ENCODE peak calls at places on chromosome 11, in four cellular contexts. W, B, F and K are unnamed samples.

GRCh38 chr11:34052036-34052607 is 591 bp downstream of the CAPRIN1 start:
- DNase-seq in W (no peak), B (peak), F (peak), K (peak)

GRCh38 chr11:37333345-37333744 is 735.3 kb upstream of the RAG2 start:
- DNase-seq in W (no peak), B (no peak), F (no peak), K (no peak)

GRCh38 chr11:17747131-17747955 is 12.8 kb downstream of the KCNC1 start:
- DNase-seq in W (no peak), B (no peak), F (no peak), K (no peak)

GRCh38 chr11:121482231-121483129 is 29.7 kb upstream of the SORL1-AS1 start:
- DNase-seq in W (peak), B (no peak), F (peak), K (no peak)

GRCh38 chr11:76665172-76665571 is 5.4 kb downstream of the LRRC32 start:
- DNase-seq in W (no peak), B (no peak), F (no peak), K (no peak)

GRCh38 chr11:128036006-128036405 is 551.4 kb downstream of the ETS1 start:
- DNase-seq in W (no peak), B (no peak), F (no peak), K (no peak)

GRCh38 chr11:27237641-27238040 is 125.4 kb downstream of the CCDC34 start:
- DNase-seq in W (no peak), B (no peak), F (no peak), K (no peak)

GRCh38 chr11:120562806-120563425 is 51.4 kb downstream of the GRIK4 start:
- DNase-seq in W (no peak), B (no peak), F (no peak), K (no peak)

GRCh38 chr11:124536520-124536919 is 6.9 kb downstream of the OR8B12 start:
- DNase-seq in W (no peak), B (no peak), F (no peak), K (peak)

GRCh38 chr11:60912851-60913550 is 957 bp upstream of the TMEM109 start:
- DNase-seq in W (no peak), B (no peak), F (peak), K (no peak)

GRCh38 chr11:1478544-1478943 is 8.0 kb downstream of the MOB2 start:
- DNase-seq in W (no peak), B (no peak), F (no peak), K (no peak)

GRCh38 chr11:5605849-5606248 is 9.4 kb downstream of the TRIM6 start:
- DNase-seq in W (no peak), B (no peak), F (no peak), K (peak)

GRCh38 chr11:108754901-108755625 is 90.2 kb downstream of the DDX10 start:
- DNase-seq in W (no peak), B (no peak), F (peak), K (no peak)

GRCh38 chr11:44016129-44016528 is 31.7 kb upstream of the ACCSL start:
- DNase-seq in W (no peak), B (no peak), F (no peak), K (peak)

GRCh38 chr11:32435511-32435946 is at the start of gene WT1:
- DNase-seq in W (no peak), B (peak), F (no peak), K (no peak)

GRCh38 chr11:8382436-8383053 is 118.9 kb upstream of the LMO1 start:
- DNase-seq in W (no peak), B (no peak), F (no peak), K (peak)

GRCh38 chr11:17905477-17905876 is 107.4 kb downstream of the SERGEF start:
- DNase-seq in W (peak), B (no peak), F (no peak), K (no peak)

GRCh38 chr11:9136731-9137130 is 45.3 kb upstream of the SCUBE2 start:
- DNase-seq in W (no peak), B (no peak), F (no peak), K (no peak)

GRCh38 chr11:94507485-94507884 is 4.8 kb upstream of the C11orf97 start:
- DNase-seq in W (no peak), B (no peak), F (no peak), K (no peak)

DNA sequence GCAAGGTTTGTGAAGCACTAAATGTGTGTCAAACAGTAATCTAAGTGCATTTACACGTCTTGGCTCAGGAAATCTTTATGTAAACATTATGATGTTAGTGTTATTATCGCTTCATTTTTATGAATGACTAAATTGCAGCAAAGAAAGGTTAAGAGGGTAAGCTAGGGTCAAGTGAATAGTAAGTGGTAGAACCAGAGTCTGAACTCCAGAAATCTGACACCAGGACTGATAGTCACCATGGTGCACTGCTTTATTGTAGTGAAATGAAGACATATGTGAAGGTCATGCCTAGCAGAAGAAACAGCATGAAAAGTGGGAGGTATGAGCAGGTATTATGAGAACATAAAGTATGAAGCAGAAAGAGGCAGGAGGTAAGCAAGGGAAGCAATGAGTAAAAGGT is 368.7 kb upstream of the TENM4 start:
- DNase-seq in W (no peak), B (no peak), F (no peak), K (no peak)
- TF ChIP-seq FOS in W (no peak), B (no peak), F (no peak), K (no peak)

DNA sequence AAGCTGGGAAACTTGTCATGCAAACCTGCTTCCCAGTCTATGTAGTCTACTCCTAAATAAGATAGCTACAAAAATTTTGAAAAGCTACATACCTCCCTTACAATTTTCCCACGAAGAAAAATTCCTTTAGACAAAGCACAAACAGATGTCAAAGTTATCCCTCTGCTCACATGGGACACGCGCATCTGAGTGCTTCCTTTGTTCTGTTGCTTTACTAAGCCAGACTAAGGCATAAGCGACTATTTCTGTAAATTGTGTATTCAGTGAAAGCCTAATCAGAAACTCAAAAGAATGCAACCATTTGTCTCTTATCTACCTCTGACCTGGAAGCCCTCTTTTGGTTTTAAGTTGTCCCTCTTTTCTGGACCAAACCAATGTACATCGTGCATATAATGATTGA is 583.7 kb upstream of the B3GAT1 start:
- DNase-seq in W (no peak), B (no peak), F (no peak), K (no peak)
- TF ChIP-seq FOS in W (no peak), B (no peak), F (no peak), K (no peak)

DNA sequence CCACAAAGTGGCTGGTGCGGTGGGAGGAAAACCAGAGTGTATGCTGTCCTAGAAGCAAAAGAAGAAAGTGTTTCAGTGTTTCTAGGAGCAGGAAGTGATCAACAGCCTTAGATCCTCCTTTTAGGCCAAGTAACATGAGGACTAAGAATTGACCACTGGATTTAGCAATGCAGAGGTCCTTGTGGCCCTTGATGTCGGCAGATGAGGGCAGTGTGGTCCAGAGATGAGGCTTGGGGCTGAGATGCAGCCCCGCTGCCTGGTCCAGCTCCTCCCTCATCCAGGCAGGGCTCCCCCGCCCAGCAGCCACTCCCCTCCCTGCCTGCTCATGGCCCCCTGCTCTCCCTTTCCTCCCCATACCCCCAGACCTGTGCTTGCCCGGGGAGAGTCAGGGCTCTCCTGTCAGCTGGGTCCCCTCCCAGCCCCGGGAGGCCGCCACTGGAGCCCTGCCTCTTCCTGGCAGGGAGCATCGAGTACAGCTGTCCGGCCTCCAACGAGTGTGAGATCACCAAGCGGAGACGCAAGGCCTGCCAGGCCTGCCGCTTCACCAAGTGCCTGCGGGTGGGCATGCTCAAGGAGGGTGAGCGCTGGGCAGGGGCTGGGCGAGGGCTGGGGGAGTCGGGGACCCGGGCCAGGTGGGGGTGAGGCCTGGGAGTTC is 3.7 kb downstream of the TRMT112 start:
- DNase-seq in W (no peak), B (peak), F (no peak), K (no peak)
- TF ChIP-seq FOS in W (no peak), B (no peak), F (no peak), K (no peak)

DNA sequence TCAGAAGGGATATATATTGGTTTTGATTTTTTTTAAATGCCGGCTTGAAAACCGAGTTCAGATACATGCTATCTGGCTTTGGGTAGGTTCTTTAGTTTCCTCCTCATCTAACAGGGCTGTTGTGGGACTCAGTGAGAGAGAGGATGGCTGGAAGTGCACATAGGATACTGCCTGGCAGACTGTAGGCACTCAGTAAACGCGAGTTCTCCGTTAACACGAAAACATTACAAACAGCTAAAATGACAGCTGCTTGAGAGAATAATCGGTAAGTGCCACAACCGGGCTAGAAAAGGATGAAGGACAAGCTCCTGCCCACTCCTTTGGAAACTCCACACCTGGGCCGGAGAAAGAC is 369 bp downstream of the XRRA1 start:
- DNase-seq in W (no peak), B (no peak), F (no peak), K (no peak)
- TF ChIP-seq FOS in W (no peak), B (no peak), F (no peak), K (no peak)

GRCh38 chr11:112977620-112978212 is 16.5 kb downstream of the NCAM1 start:
- DNase-seq in W (no peak), B (no peak), F (no peak), K (peak)
- TF ChIP-seq FOS in W (no peak), B (no peak), F (no peak), K (no peak)

GRCh38 chr11:66313321-66314185 is 3.3 kb downstream of the CD248 start:
- DNase-seq in W (no peak), B (peak), F (no peak), K (peak)
- TF ChIP-seq FOS in W (no peak), B (no peak), F (no peak), K (no peak)